ENCODE peak calls at places on chromosome X, in six cellular contexts. S is mesenchymal stem cell, T is H9, U is IMR-90, H is neuronal stem cell, Z is trophoblast cell. D is an unnamed sample.

GRCh38 chrX:152658302-152658701 is 20.6 kb downstream of the GABRQ start:
- DNase-seq in S (no peak), T (peak; percentile 41), U (no peak), H (peak; percentile 9), Z (no peak), D (no peak)

GRCh38 chrX:133384454-133384853 is 30.8 kb downstream of the GPC4 start:
- DNase-seq in S (no peak), T (no peak), U (no peak), H (no peak), Z (no peak), D (no peak)

GRCh38 chrX:54909941-54910340 is 10.7 kb upstream of the TRO start:
- DNase-seq in S (no peak), T (no peak), U (no peak), H (no peak), Z (no peak), D (no peak)

GRCh38 chrX:130543603-130544002 is 141.8 kb downstream of the RBMX2 start:
- DNase-seq in S (no peak), T (no peak), U (no peak), H (no peak), Z (no peak), D (no peak)

GRCh38 chrX:153153516-153153915 is 25.6 kb upstream of the MAGEA1 start:
- DNase-seq in S (no peak), T (no peak), U (no peak), H (no peak), Z (no peak), D (no peak)

GRCh38 chrX:150566734-150567182 is 1.7 kb upstream of the MTM1 start:
- DNase-seq in S (no peak), T (peak; percentile 88), U (no peak), H (peak; percentile 79), Z (no peak), D (no peak)

GRCh38 chrX:136810493-136810892 is 29.8 kb upstream of the ARHGEF6 start:
- DNase-seq in S (no peak), T (no peak), U (no peak), H (no peak), Z (peak; percentile 53), D (no peak)

GRCh38 chrX:105315301-105315700 is 94.8 kb upstream of the TEX13A start:
- DNase-seq in S (no peak), T (no peak), U (peak; percentile 10), H (no peak), Z (peak; percentile 70), D (no peak)

GRCh38 chrX:71545364-71545763 is 12.5 kb downstream of the OGT start:
- DNase-seq in S (no peak), T (no peak), U (no peak), H (no peak), Z (no peak), D (no peak)

GRCh38 chrX:119753001-119753400 is 5.4 kb upstream of the SOWAHD start:
- DNase-seq in S (no peak), T (peak; percentile 42), U (no peak), H (no peak), Z (peak; percentile 89), D (no peak)

GRCh38 chrX:49172280-49172780 is 632 bp downstream of the PLP2 start:
- DNase-seq in S (peak; percentile 49), T (no peak), U (peak; percentile 20), H (no peak), Z (no peak), D (no peak)

GRCh38 chrX:49039598-49040375 is 3.4 kb downstream of the TFE3 start:
- DNase-seq in S (peak; percentile 97), T (peak; percentile 97), U (peak; percentile 94), H (peak; percentile 74), Z (peak; percentile 82), D (peak; percentile 68)

GRCh38 chrX:97517763-97518162 is 634.1 kb downstream of the RPA4 start:
- DNase-seq in S (no peak), T (no peak), U (no peak), H (no peak), Z (no peak), D (no peak)

GRCh38 chrX:43467608-43468234 is 188.4 kb upstream of the MAOA start:
- DNase-seq in S (no peak), T (peak; percentile 62), U (no peak), H (no peak), Z (no peak), D (no peak)

GRCh38 chrX:15451913-15452312 is 41.2 kb downstream of the PIR start:
- DNase-seq in S (no peak), T (no peak), U (peak; percentile 21), H (no peak), Z (no peak), D (no peak)

GRCh38 chrX:148049441-148049840 is 68.3 kb downstream of the FMR1NB start:
- DNase-seq in S (peak; percentile 33), T (no peak), U (peak; percentile 18), H (peak; percentile 32), Z (peak; percentile 70), D (no peak)

GRCh38 chrX:96481831-96482230 is 202.8 kb upstream of the DIAPH2 start:
- DNase-seq in S (no peak), T (no peak), U (no peak), H (no peak), Z (peak; percentile 65), D (no peak)

GRCh38 chrX:153910446-153910845 is 6.0 kb downstream of the AVPR2 start:
- DNase-seq in S (no peak), T (no peak), U (no peak), H (no peak), Z (no peak), D (no peak)

GRCh38 chrX:74420194-74421035 is 878 bp upstream of the SLC16A2 start:
- DNase-seq in S (peak; percentile 57), T (peak; percentile 76), U (peak; percentile 48), H (peak; percentile 48), Z (peak; percentile 61), D (peak; percentile 33)

GRCh38 chrX:106286053-106286650 is 118.0 kb downstream of the PWWP3B start:
- DNase-seq in S (peak; percentile 36), T (no peak), U (no peak), H (no peak), Z (peak; percentile 80), D (no peak)

GRCh38 chrX:133475953-133476352 is 60.7 kb upstream of the GPC4 start:
- DNase-seq in S (no peak), T (no peak), U (no peak), H (no peak), Z (no peak), D (no peak)

GRCh38 chrX:71622347-71623104 is 4.2 kb upstream of the CXCR3 start:
- DNase-seq in S (peak; percentile 64), T (peak; percentile 75), U (peak; percentile 57), H (peak; percentile 4), Z (no peak), D (peak; percentile 53)

GRCh38 chrX:87626996-87627395 is 109.4 kb downstream of the KLHL4 start:
- DNase-seq in S (no peak), T (no peak), U (no peak), H (no peak), Z (peak; percentile 29), D (no peak)

GRCh38 chrX:130746077-130746476 is 156.9 kb downstream of the ENOX2 start:
- DNase-seq in S (no peak), T (no peak), U (no peak), H (no peak), Z (no peak), D (no peak)

GRCh38 chrX:45722471-45722870 is 521.8 kb upstream of the DIPK2B start:
- DNase-seq in S (no peak), T (no peak), U (peak; percentile 50), H (no peak), Z (no peak), D (no peak)
- H2AFZ ChIP-seq in S (no peak overlapping the region), T (no peak overlapping the region), U (no peak overlapping the region), H (no peak overlapping the region), Z (no peak overlapping the region), D (no peak overlapping the region)

GRCh38 chrX:139200793-139201192 is 329.7 kb upstream of the F9 start:
- DNase-seq in S (no peak), T (no peak), U (peak; percentile 1), H (no peak), Z (no peak), D (no peak)

GRCh38 chrX:139201924-139202323 is 328.6 kb upstream of the F9 start:
- DNase-seq in S (no peak), T (no peak), U (no peak), H (no peak), Z (no peak), D (no peak)

GRCh38 chrX:139203681-139204575 is 326.6 kb upstream of the F9 start:
- DNase-seq in S (no peak), T (no peak), U (no peak), H (no peak), Z (peak; percentile 2), D (peak; percentile 54)

GRCh38 chrX:139204576-139204902 is 326.0 kb upstream of the F9 start:
- DNase-seq in S (no peak), T (no peak), U (no peak), H (no peak), Z (no peak), D (no peak)

GRCh38 chrX:139202742-139203410 is 327.7 kb upstream of the F9 start:
- DNase-seq in S (no peak), T (peak; percentile 30), U (no peak), H (no peak), Z (no peak), D (no peak)
- H3K4ac ChIP-seq in S (no peak overlapping the region), T (no peak overlapping the region), U (no peak overlapping the region), H (no peak overlapping the region), Z (no peak overlapping the region), D (no peak overlapping the region)

GRCh38 chrX:27882695-27883094 is 74.9 kb downstream of the MAGEB10 start:
- DNase-seq in S (no peak), T (no peak), U (no peak), H (no peak), Z (no peak), D (no peak)
- H2AFZ ChIP-seq in S (no peak overlapping the region), T (no peak overlapping the region), U (no peak overlapping the region), H (no peak overlapping the region), Z (no peak overlapping the region), D (no peak overlapping the region)

DNA sequence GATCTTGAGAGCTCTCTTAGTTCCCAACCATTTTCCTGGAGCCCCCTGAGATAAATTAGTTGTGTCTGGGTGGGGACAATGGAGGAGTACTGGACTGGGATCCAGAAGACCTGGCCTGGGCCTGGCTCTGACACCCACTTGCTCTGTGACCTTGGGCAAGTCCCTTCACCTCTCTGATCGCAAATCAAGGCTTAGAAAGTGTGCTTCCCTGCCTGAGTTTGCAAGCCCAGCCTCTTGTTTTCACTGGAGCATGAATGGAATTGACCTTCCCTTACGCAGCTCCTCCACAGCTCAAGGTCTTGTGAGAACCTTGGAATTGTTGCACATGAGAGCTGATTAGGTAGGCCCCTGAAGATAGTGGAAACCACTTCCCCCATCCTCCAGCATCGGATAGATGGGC is 27.3 kb downstream of the PJA1 start:
- DNase-seq in S (no peak), T (no peak), U (no peak), H (no peak), Z (no peak), D (no peak)
- H3K4ac ChIP-seq in S (peak overlapping the region; percentile 82), T (no peak overlapping the region), U (peak overlapping the region; percentile 71), H (no peak overlapping the region), Z (no peak overlapping the region), D (peak overlapping the region; percentile 51)

DNA sequence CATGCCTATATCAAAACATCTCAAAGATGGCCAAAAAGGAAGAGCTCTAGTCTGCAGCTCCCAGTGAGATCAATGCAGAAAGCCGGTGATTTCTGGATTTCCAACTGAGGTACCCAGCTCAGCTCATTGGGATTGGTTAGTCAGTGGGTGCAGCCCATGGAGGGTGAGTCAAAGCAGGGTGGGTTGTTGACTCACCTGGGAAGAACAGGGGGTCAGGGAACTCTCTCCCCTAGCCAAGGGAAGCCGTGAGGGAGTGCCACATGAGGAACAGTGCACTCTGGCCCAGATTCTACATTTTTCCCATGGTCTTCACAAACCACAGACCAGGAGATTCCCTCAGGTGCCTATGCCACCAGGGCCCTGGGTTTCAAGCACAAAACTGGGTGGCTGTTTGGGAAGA is 57.3 kb upstream of the FGF16 start:
- DNase-seq in S (no peak), T (no peak), U (no peak), H (no peak), Z (no peak), D (no peak)
- H2AFZ ChIP-seq in S (no peak overlapping the region), T (no peak overlapping the region), U (no peak overlapping the region), H (no peak overlapping the region), Z (no peak overlapping the region), D (no peak overlapping the region)